ENCODE peak calls at places on chromosome 17, in six cellular contexts. Q is H9, S is mesenchymal stem cell, C is IMR-90, O is H1, U is trophoblast cell. K is an unnamed sample.

GRCh38 chr17:12229315-12229714 is 208.6 kb downstream of the MAP2K4 start:
- DNase-seq in Q (no peak), S (no peak), C (no peak), O (no peak), U (no peak), K (no peak)

GRCh38 chr17:81246679-81247338 is 7.7 kb downstream of the NDUFAF8 start:
- DNase-seq in Q (no peak), S (no peak), C (no peak), O (no peak), U (peak), K (no peak)

GRCh38 chr17:14923981-14924380 is 341.1 kb downstream of the PMP22 start:
- DNase-seq in Q (no peak), S (peak), C (peak), O (no peak), U (no peak), K (no peak)

GRCh38 chr17:48871551-48872351 is 20.8 kb upstream of the ATP5MC1 start:
- DNase-seq in Q (no peak), S (peak), C (no peak), O (no peak), U (no peak), K (no peak)

GRCh38 chr17:63335818-63336217 is 110.3 kb downstream of the CYB561 start:
- DNase-seq in Q (no peak), S (no peak), C (no peak), O (no peak), U (no peak), K (no peak)

GRCh38 chr17:74742153-74742515 is 5.1 kb downstream of the RAB37 start:
- DNase-seq in Q (peak), S (no peak), C (peak), O (no peak), U (no peak), K (no peak)

GRCh38 chr17:51258756-51259573 is 884 bp downstream of the MBTD1 start:
- DNase-seq in Q (peak), S (peak), C (no peak), O (no peak), U (no peak), K (no peak)

GRCh38 chr17:74769266-74769855 is 6.8 kb downstream of the NAT9 start:
- DNase-seq in Q (no peak), S (no peak), C (no peak), O (no peak), U (no peak), K (no peak)

GRCh38 chr17:10318540-10318939 is 54.3 kb downstream of the MYH13 start:
- DNase-seq in Q (no peak), S (no peak), C (no peak), O (no peak), U (no peak), K (no peak)

GRCh38 chr17:42200702-42201101 is 6.4 kb upstream of the GHDC start:
- DNase-seq in Q (no peak), S (no peak), C (no peak), O (no peak), U (no peak), K (no peak)

GRCh38 chr17:51238253-51238887 is 21.5 kb downstream of the MBTD1 start:
- DNase-seq in Q (no peak), S (no peak), C (no peak), O (no peak), U (no peak), K (no peak)

GRCh38 chr17:66507103-66507923 is 204.9 kb downstream of the PRKCA start:
- DNase-seq in Q (no peak), S (peak), C (peak), O (no peak), U (no peak), K (no peak)

GRCh38 chr17:82495844-82496528 is 23.5 kb upstream of the FOXK2 start:
- DNase-seq in Q (peak), S (no peak), C (no peak), O (peak), U (peak), K (no peak)

GRCh38 chr17:10026786-10027046 is 121.6 kb upstream of the RCVRN start:
- DNase-seq in Q (no peak), S (no peak), C (no peak), O (no peak), U (no peak), K (no peak)

GRCh38 chr17:39812466-39812865 is 51.6 kb downstream of the IKZF3 start:
- DNase-seq in Q (no peak), S (no peak), C (no peak), O (no peak), U (no peak), K (no peak)

GRCh38 chr17:10125761-10126553 is 72.4 kb downstream of the GAS7 start:
- DNase-seq in Q (no peak), S (peak), C (peak), O (no peak), U (no peak), K (no peak)

DNA sequence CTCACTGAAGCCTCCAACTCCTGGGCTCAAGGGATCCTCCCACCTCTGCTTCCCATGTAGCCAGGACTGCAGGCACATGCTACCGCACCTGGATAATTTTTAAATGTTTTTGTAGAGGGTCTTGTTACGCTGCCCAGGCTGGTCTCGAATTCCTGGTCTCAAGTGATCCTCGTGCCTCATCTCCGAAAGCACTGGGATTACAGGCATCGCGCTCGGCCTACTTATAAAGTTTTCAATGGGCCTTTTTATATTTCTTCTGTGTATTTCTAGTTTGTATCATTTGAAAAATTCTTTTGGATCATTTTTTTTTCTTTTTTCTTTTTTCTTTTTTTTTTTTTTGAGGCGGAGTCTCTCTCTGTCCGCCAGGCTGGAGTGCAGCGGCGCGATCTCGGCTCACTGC is 7.3 kb upstream of the TLCD3A start:
- DNase-seq in Q (no peak), S (no peak), C (no peak), O (no peak), U (no peak), K (no peak)
- H3K14ac ChIP-seq in Q (no peak), S (no peak), C (no peak), O (no peak), U (no peak), K (no peak)

DNA sequence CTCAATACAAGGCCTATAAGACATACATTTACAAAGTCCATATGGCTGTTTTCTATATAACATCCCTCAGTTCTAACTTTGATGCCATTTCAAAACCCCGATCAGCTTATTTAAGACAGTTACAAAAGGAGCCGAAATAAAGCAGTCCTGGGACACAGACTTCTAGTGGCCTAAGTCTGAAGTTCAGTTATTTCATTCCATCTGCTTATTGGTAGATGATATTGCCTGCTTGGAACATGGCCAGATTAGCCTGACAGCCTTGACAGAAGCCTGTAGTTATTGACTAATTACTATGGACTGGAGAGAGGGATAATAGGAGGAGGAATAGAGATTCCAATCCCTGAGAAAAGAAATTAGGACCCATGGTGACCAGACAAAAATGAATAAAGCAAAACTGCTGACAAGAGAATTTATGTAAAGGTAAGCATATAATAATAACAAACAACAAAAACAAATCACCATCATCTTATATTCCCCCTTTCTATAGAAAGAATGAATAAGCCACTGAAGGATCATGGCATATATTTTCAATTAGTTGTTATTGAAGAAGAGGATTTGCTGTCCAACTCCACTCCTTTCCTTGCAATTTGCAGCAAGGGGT is 206.3 kb upstream of the TOM1L1 start:
- DNase-seq in Q (no peak), S (no peak), C (no peak), O (no peak), U (no peak), K (no peak)
- H3K14ac ChIP-seq in Q (no peak), S (no peak), C (no peak), O (no peak), U (no peak), K (no peak)

DNA sequence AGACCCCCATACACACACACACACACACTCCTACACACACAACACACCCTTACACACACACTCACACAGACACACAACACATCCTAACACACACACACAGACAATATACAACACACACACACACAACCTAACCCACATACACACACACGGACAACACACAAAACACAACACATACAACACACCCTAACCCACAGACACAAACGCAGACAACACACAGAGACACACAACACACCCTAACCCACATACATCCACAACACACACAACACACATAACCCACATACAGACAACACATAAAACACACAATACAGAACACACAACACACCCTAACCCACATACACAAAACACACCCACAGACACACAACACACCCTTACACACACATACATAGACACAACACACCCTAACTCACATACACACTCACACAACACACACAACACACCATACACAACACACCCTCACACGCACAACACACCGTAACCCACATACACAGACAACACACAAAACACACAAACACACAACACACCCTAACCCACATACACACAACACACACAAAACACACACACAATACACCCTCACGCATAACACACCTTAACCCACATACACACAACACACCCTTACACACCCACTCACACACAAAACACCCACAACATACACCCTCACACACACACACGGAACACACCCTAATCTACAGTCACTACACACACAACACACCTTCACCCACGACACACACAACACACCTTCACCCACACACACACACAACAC is 4.4 kb downstream of the ASGR1 start:
- DNase-seq in Q (no peak), S (no peak), C (no peak), O (no peak), U (no peak), K (no peak)
- H3K14ac ChIP-seq in Q (no peak), S (peak), C (no peak), O (no peak), U (no peak), K (no peak)

DNA sequence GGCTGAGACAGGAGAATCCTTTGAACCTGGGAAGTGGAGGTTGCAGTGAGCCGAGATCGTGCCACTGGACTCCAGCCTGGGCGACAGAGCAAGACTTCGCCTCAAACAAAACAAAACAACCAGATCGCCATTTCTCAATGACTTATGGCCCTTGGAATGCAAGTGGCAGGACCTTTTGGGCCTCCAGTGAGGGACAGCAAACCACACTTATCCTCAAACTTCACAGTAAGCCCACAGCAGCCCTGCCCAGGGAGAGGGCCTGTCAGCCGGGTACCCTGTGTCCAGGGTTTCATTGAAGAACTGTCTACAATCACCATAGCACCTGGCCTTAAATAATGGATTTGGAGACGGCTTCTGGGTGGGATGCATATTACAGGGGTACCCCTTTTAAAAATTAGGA is 11.7 kb downstream of the TRAF4 start:
- DNase-seq in Q (no peak), S (peak), C (no peak), O (no peak), U (no peak), K (no peak)
- H3K14ac ChIP-seq in Q (no peak), S (no peak), C (no peak), O (no peak), U (no peak), K (no peak)

DNA sequence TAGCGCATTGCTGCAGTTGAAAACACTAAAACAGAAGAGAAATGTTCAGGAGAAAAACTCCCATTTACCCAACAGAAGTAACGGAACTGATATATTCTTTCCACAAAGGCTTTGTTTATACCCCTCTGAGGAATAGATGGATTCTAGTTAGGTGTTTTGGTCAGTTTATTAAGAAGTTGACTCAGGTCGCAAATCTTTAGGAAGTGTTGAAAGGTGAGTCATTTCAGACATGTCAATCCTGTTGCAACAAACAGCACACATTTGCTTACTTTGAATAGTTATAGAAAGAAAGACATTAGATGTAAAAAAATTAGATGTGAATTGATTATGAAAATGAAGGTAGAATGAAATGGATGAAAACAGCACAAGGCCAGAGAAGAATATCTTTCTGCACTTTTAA is 941.0 kb downstream of the KCNJ2 start:
- DNase-seq in Q (no peak), S (peak), C (no peak), O (no peak), U (no peak), K (no peak)
- H3K14ac ChIP-seq in Q (no peak), S (no peak), C (no peak), O (no peak), U (no peak), K (no peak)

DNA sequence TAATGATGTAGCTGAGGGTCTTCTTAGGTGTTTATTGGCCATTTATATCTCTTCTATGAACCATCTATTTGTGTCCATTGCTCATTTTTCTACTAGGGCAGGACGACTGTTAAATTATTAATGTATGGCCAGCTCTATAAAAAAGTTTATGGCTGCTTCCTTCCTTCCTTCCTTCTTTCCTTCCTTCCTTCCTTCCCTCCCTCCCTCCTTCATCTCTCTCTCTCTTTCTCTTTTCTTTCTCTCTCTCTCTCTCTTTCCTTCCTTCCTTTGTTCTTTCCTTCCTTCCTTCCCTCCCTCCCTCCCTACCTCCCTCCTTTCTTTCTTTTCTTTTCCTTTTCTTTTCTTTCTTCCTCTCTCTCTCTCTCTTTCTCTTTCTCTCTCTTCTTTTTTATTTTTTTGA is 17.2 kb upstream of the NDEL1 start:
- DNase-seq in Q (no peak), S (no peak), C (no peak), O (no peak), U (no peak), K (no peak)
- H3K14ac ChIP-seq in Q (no peak), S (no peak), C (no peak), O (no peak), U (no peak), K (no peak)

GRCh38 chr17:76983075-76983411 is 114.8 kb downstream of the MGAT5B start:
- DNase-seq in Q (no peak), S (no peak), C (no peak), O (no peak), U (no peak), K (no peak)

GRCh38 chr17:76982408-76983074 is 114.3 kb downstream of the MGAT5B start:
- DNase-seq in Q (no peak), S (no peak), C (no peak), O (no peak), U (no peak), K (no peak)

GRCh38 chr17:76983431-76983830 is 115.2 kb downstream of the MGAT5B start:
- DNase-seq in Q (no peak), S (no peak), C (no peak), O (no peak), U (no peak), K (no peak)

GRCh38 chr17:76986318-76986717 is 118.1 kb downstream of the MGAT5B start:
- DNase-seq in Q (no peak), S (no peak), C (no peak), O (no peak), U (no peak), K (no peak)

GRCh38 chr17:76981545-76982295 is 113.5 kb downstream of the MGAT5B start:
- DNase-seq in Q (no peak), S (no peak), C (no peak), O (no peak), U (no peak), K (no peak)
- H3K14ac ChIP-seq in Q (no peak), S (no peak), C (no peak), O (no peak), U (no peak), K (no peak)

K was measured in neuronal stem cell.